ENCODE peak calls at places on chromosomes 6 and 20, in six cellular contexts. One of them, this sample, is unnamed.

GRCh38 chr6:168093634-168094033 is 14.6 kb upstream of the FRMD1 start:
- DNase-seq in lower lobe of right lung: peak
- DNase-seq in spleen: peak
- DNase-seq in AG10803: no peak
- DNase-seq in brain microvascular endothelial cell: no peak
- DNase-seq in GM06990: no peak
- DNase-seq in this sample: no peak

GRCh38 chr6:72218125-72218524 is 331.8 kb downstream of the RIMS1 start:
- DNase-seq in GM06990: no peak
- DNase-seq in lower lobe of right lung: no peak
- DNase-seq in spleen: no peak
- DNase-seq in brain microvascular endothelial cell: peak
- DNase-seq in AG10803: peak
- DNase-seq in this sample: peak

GRCh38 chr6:132888701-132889100 is 74.3 kb downstream of the RPS12 start:
- DNase-seq in spleen: no peak
- DNase-seq in brain microvascular endothelial cell: peak
- DNase-seq in lower lobe of right lung: no peak
- DNase-seq in GM06990: no peak
- DNase-seq in AG10803: no peak
- DNase-seq in this sample: peak

GRCh38 chr6:168956884-168957730 is 296.5 kb downstream of the THBS2 start:
- DNase-seq in AG10803: peak
- DNase-seq in brain microvascular endothelial cell: peak
- DNase-seq in lower lobe of right lung: peak
- DNase-seq in GM06990: no peak
- DNase-seq in spleen: peak
- DNase-seq in this sample: peak

GRCh38 chr6:75302280-75302679 is 17.7 kb upstream of the TMEM30A start:
- DNase-seq in spleen: no peak
- DNase-seq in GM06990: no peak
- DNase-seq in AG10803: no peak
- DNase-seq in lower lobe of right lung: no peak
- DNase-seq in brain microvascular endothelial cell: no peak
- DNase-seq in this sample: no peak

GRCh38 chr6:79404677-79405076 is 132.6 kb downstream of the LCA5 start:
- DNase-seq in AG10803: no peak
- DNase-seq in brain microvascular endothelial cell: no peak
- DNase-seq in GM06990: no peak
- DNase-seq in lower lobe of right lung: no peak
- DNase-seq in spleen: no peak
- DNase-seq in this sample: no peak

GRCh38 chr6:83096791-83097190 is 29.3 kb downstream of the DOP1A start:
- DNase-seq in AG10803: peak
- DNase-seq in lower lobe of right lung: no peak
- DNase-seq in brain microvascular endothelial cell: peak
- DNase-seq in GM06990: no peak
- DNase-seq in spleen: no peak
- DNase-seq in this sample: peak

GRCh38 chr6:38671885-38672467 is 31.0 kb downstream of the GLO1 start:
- DNase-seq in brain microvascular endothelial cell: peak
- DNase-seq in lower lobe of right lung: no peak
- DNase-seq in GM06990: peak
- DNase-seq in AG10803: peak
- DNase-seq in spleen: no peak
- DNase-seq in this sample: peak

GRCh38 chr6:2937627-2938003 is 33.8 kb downstream of the SERPINB6 start:
- DNase-seq in GM06990: no peak
- DNase-seq in brain microvascular endothelial cell: no peak
- DNase-seq in AG10803: no peak
- DNase-seq in spleen: no peak
- DNase-seq in lower lobe of right lung: no peak
- DNase-seq in this sample: no peak

GRCh38 chr6:111789593-111789992 is 83.7 kb downstream of the FYN start:
- DNase-seq in lower lobe of right lung: no peak
- DNase-seq in GM06990: no peak
- DNase-seq in brain microvascular endothelial cell: no peak
- DNase-seq in spleen: no peak
- DNase-seq in AG10803: peak
- DNase-seq in this sample: peak

GRCh38 chr6:99427988-99428387 is 2.9 kb upstream of the PNISR start:
- DNase-seq in lower lobe of right lung: no peak
- DNase-seq in brain microvascular endothelial cell: no peak
- DNase-seq in GM06990: no peak
- DNase-seq in spleen: no peak
- DNase-seq in AG10803: no peak
- DNase-seq in this sample: no peak

GRCh38 chr20:63958471-63958870 is 2.3 kb upstream of the UCKL1 start:
- DNase-seq in AG10803: no peak
- DNase-seq in GM06990: no peak
- DNase-seq in spleen: no peak
- DNase-seq in lower lobe of right lung: no peak
- DNase-seq in brain microvascular endothelial cell: no peak
- DNase-seq in this sample: no peak

GRCh38 chr6:141540207-141540606 is 592.5 kb upstream of the GJE1 start:
- DNase-seq in AG10803: no peak
- DNase-seq in brain microvascular endothelial cell: no peak
- DNase-seq in GM06990: no peak
- DNase-seq in lower lobe of right lung: no peak
- DNase-seq in spleen: no peak
- DNase-seq in this sample: no peak

GRCh38 chr6:158068893-158069799 is 87.5 kb downstream of the SYNJ2 start:
- DNase-seq in lower lobe of right lung: peak
- DNase-seq in GM06990: no peak
- DNase-seq in spleen: no peak
- DNase-seq in AG10803: peak
- DNase-seq in brain microvascular endothelial cell: peak
- DNase-seq in this sample: peak

GRCh38 chr6:42140756-42141602 is 1.4 kb downstream of the C6orf132 start:
- DNase-seq in lower lobe of right lung: no peak
- DNase-seq in AG10803: peak
- DNase-seq in brain microvascular endothelial cell: no peak
- DNase-seq in GM06990: no peak
- DNase-seq in spleen: no peak
- DNase-seq in this sample: peak

GRCh38 chr6:44043479-44044153 is 83.6 kb downstream of the MRPL14 start:
- DNase-seq in lower lobe of right lung: peak
- DNase-seq in spleen: peak
- DNase-seq in brain microvascular endothelial cell: no peak
- DNase-seq in AG10803: no peak
- DNase-seq in GM06990: no peak
- DNase-seq in this sample: no peak

GRCh38 chr20:32510120-32510600 is 75.0 kb downstream of the NOL4L start:
- DNase-seq in brain microvascular endothelial cell: no peak
- DNase-seq in AG10803: no peak
- DNase-seq in lower lobe of right lung: no peak
- DNase-seq in spleen: no peak
- DNase-seq in GM06990: no peak
- DNase-seq in this sample: no peak

GRCh38 chr20:7113577-7114466 is 346.3 kb downstream of the BMP2 start:
- DNase-seq in GM06990: no peak
- DNase-seq in lower lobe of right lung: no peak
- DNase-seq in brain microvascular endothelial cell: peak
- DNase-seq in AG10803: peak
- DNase-seq in spleen: no peak
- DNase-seq in this sample: peak

DNA sequence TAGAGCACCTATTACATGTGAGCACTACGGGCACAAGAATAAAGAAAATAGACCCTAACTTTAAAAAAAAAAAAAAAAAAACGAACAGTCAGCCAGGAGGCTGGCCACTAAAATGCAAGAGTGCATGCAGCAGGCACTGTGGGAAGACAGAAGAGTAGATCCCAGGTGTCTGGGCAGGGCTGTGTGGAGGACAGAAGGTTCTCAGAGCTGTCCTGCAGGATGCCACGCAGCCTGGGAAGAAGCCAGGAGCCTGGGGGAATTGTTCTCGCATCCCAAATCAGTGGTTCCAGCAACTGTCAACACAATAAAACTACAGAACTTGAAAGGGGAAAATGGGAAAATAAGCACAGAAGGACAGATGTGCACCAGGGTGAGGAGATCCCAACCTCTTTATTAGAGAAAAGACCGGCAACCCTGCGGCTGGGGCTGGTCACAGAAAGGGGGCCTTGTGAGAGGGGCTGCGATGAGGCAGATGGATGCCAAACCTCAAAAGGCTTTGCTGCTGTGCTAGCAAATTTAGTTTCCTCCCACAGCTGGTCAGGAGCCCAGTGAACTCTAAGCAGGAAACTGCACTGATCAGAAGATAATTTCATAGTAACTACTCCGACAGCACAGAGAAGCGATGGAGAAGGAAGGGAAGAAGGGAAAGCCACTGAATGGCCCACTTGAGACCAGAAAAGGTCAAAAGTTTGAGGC is 30.9 kb downstream of the MAP3K5 start:
- DNase-seq in spleen: peak
- DNase-seq in lower lobe of right lung: no peak
- DNase-seq in GM06990: no peak
- DNase-seq in brain microvascular endothelial cell: no peak
- DNase-seq in AG10803: no peak
- DNase-seq in this sample: no peak
- H3K4me3 ChIP-seq in spleen: no peak
- H3K4me3 ChIP-seq in lower lobe of right lung: peak
- H3K4me3 ChIP-seq in GM06990: peak
- H3K4me3 ChIP-seq in brain microvascular endothelial cell: no peak
- H3K4me3 ChIP-seq in AG10803: peak
- H3K4me3 ChIP-seq in this sample: peak

GRCh38 chr6:116060572-116061283 is at the start of gene FRK:
- DNase-seq in lower lobe of right lung: no peak
- DNase-seq in brain microvascular endothelial cell: peak
- DNase-seq in spleen: no peak
- DNase-seq in AG10803: peak
- DNase-seq in GM06990: no peak
- DNase-seq in this sample: no peak
- H3K4me3 ChIP-seq in lower lobe of right lung: peak
- H3K4me3 ChIP-seq in brain microvascular endothelial cell: peak
- H3K4me3 ChIP-seq in spleen: no peak
- H3K4me3 ChIP-seq in AG10803: peak
- H3K4me3 ChIP-seq in GM06990: peak
- H3K4me3 ChIP-seq in this sample: peak

GRCh38 chr6:31820051-31820389 is 4.7 kb downstream of the HSPA1A start:
- DNase-seq in AG10803: no peak
- DNase-seq in brain microvascular endothelial cell: no peak
- DNase-seq in GM06990: no peak
- DNase-seq in lower lobe of right lung: no peak
- DNase-seq in spleen: no peak
- DNase-seq in this sample: no peak

GRCh38 chr6:31811645-31812044 is 3.4 kb downstream of the HSPA1L start:
- DNase-seq in GM06990: no peak
- DNase-seq in lower lobe of right lung: peak
- DNase-seq in spleen: no peak
- DNase-seq in AG10803: no peak
- DNase-seq in brain microvascular endothelial cell: no peak
- DNase-seq in this sample: no peak

GRCh38 chr6:31815025-31815838 is at the start of the genes HSPA1A and HSPA1L:
- DNase-seq in GM06990: peak
- DNase-seq in spleen: peak
- DNase-seq in lower lobe of right lung: peak
- DNase-seq in brain microvascular endothelial cell: peak
- DNase-seq in AG10803: peak
- DNase-seq in this sample: peak

GRCh38 chr6:31813463-31813849 is 1.6 kb downstream of the HSPA1L start:
- DNase-seq in AG10803: no peak
- DNase-seq in GM06990: no peak
- DNase-seq in brain microvascular endothelial cell: no peak
- DNase-seq in lower lobe of right lung: peak
- DNase-seq in spleen: no peak
- DNase-seq in this sample: no peak

DNA sequence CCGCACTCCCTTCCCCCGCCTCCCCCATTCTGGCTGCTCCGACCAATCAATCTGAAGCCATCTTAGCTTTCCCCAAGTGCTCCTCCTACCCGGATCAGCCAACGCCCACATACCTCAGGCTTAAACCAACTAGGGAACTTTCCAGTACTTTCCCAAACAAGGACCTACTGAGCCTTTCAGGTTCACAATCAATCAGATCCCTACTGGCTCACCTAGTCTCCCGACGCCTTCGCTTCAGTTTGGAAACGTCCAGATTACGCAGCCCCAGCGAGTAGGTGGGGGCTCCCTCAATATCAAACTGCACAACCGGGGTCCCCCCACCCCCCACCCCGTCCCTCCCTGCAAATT is 432 bp downstream of the HSPA1L start:
- DNase-seq in lower lobe of right lung: peak
- DNase-seq in GM06990: peak
- DNase-seq in AG10803: peak
- DNase-seq in brain microvascular endothelial cell: peak
- DNase-seq in spleen: peak
- DNase-seq in this sample: peak
- H3K4me3 ChIP-seq in lower lobe of right lung: peak
- H3K4me3 ChIP-seq in GM06990: peak
- H3K4me3 ChIP-seq in AG10803: peak
- H3K4me3 ChIP-seq in brain microvascular endothelial cell: peak
- H3K4me3 ChIP-seq in spleen: peak
- H3K4me3 ChIP-seq in this sample: peak

DNA sequence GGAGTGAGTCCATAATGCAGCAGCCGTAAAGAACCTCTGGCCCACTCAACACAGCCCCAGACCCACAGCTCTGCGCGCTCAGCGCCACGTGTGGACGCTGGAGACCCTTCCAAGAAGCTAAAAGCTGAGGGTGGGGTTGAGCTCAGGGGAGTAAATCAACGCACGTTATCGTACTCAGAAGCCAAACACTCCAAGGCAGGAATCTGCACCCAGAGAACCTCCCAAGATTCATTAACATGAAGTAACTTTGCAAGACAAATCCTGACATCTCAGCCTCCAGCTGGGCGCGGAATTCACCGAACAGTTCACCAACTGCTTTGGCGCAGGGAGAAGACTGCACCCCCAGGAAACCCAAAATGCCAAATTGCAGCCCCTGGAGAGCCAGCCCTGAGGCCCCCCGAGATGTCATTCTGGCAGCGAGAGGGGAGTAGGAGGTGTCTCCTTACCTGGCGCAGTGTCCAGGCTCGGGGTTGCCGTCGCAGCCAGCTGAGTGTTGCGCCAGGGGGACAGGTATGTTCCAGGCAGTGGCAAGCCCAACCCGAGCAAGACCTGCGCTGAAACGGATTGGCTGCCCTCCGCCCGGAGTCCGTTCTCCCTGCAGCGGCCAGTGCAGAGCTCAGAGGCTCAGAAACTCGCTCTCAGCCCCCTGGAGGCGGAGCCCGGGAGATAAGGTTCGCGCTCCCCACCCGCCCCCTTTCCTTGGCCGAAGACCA is at the start of gene COL21A1:
- DNase-seq in brain microvascular endothelial cell: no peak
- DNase-seq in spleen: peak
- DNase-seq in AG10803: no peak
- DNase-seq in lower lobe of right lung: peak
- DNase-seq in GM06990: no peak
- DNase-seq in this sample: peak
- H3K4me3 ChIP-seq in brain microvascular endothelial cell: peak
- H3K4me3 ChIP-seq in spleen: no peak
- H3K4me3 ChIP-seq in AG10803: peak
- H3K4me3 ChIP-seq in lower lobe of right lung: peak
- H3K4me3 ChIP-seq in GM06990: no peak
- H3K4me3 ChIP-seq in this sample: peak

DNA sequence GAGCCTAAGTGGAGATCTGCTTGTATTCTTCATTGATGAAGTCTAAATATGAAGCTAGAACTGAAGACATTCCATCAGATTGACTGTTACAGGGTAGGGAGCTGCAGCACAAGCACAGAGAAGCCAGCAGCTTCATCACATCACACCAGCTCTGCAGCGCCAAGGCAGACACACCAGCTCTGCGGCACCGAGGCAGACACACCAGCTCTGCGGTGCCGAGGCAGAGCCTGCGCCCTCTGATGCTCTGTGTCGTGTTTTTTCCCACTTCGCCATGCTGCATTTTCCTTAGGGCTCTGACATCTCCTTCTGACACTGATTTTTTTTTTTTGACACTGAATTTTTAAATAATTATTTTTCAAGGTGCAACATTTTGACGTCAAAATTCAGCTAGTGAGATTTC is 784 bp downstream of the BTNL2 start:
- DNase-seq in spleen: no peak
- DNase-seq in lower lobe of right lung: no peak
- DNase-seq in GM06990: no peak
- DNase-seq in brain microvascular endothelial cell: no peak
- DNase-seq in AG10803: no peak
- DNase-seq in this sample: no peak
- H3K4me3 ChIP-seq in spleen: no peak
- H3K4me3 ChIP-seq in lower lobe of right lung: no peak
- H3K4me3 ChIP-seq in GM06990: no peak
- H3K4me3 ChIP-seq in brain microvascular endothelial cell: no peak
- H3K4me3 ChIP-seq in AG10803: no peak
- H3K4me3 ChIP-seq in this sample: no peak